ENCODE peak calls at places on chromosomes 16 and 17, in six cellular contexts. One of them, this sample, is unnamed.

GRCh38 chr17:61280851-61281250 is 118.8 kb upstream of the TBX2 start:
- DNase-seq in CD8-positive, alpha-beta T cell: no peak
- DNase-seq in heart right ventricle: no peak
- DNase-seq in activated B cell treated with CpG ODN at 0.5 μM for 24 hours: no peak
- DNase-seq in astrocyte of the spinal cord: no peak
- DNase-seq in GM10248: no peak
- DNase-seq in this sample: no peak

GRCh38 chr16:23858496-23859062 is 22.8 kb downstream of the PRKCB start:
- DNase-seq in CD8-positive, alpha-beta T cell: no peak
- DNase-seq in heart right ventricle: no peak
- DNase-seq in activated B cell treated with CpG ODN at 0.5 μM for 24 hours: no peak
- DNase-seq in GM10248: no peak
- DNase-seq in astrocyte of the spinal cord: no peak
- DNase-seq in this sample: peak

GRCh38 chr17:73722163-73722562 is 77.9 kb upstream of the SDK2 start:
- DNase-seq in heart right ventricle: no peak
- DNase-seq in astrocyte of the spinal cord: no peak
- DNase-seq in GM10248: no peak
- DNase-seq in CD8-positive, alpha-beta T cell: peak
- DNase-seq in activated B cell treated with CpG ODN at 0.5 μM for 24 hours: no peak
- DNase-seq in this sample: no peak

GRCh38 chr16:47905771-47906170 is 250.0 kb downstream of the ABCC12 start:
- DNase-seq in GM10248: no peak
- DNase-seq in astrocyte of the spinal cord: peak
- DNase-seq in activated B cell treated with CpG ODN at 0.5 μM for 24 hours: no peak
- DNase-seq in CD8-positive, alpha-beta T cell: no peak
- DNase-seq in heart right ventricle: no peak
- DNase-seq in this sample: no peak

GRCh38 chr16:82129881-82130280 is 40.1 kb downstream of the MPHOSPH6 start:
- DNase-seq in GM10248: no peak
- DNase-seq in heart right ventricle: no peak
- DNase-seq in astrocyte of the spinal cord: no peak
- DNase-seq in CD8-positive, alpha-beta T cell: no peak
- DNase-seq in activated B cell treated with CpG ODN at 0.5 μM for 24 hours: no peak
- DNase-seq in this sample: no peak

GRCh38 chr17:7191571-7192270 is 12.6 kb upstream of the ASGR1 start:
- DNase-seq in GM10248: peak
- DNase-seq in activated B cell treated with CpG ODN at 0.5 μM for 24 hours: no peak
- DNase-seq in CD8-positive, alpha-beta T cell: peak
- DNase-seq in astrocyte of the spinal cord: no peak
- DNase-seq in heart right ventricle: peak
- DNase-seq in this sample: no peak

GRCh38 chr16:27313422-27314160 is at the start of gene IL4R:
- DNase-seq in astrocyte of the spinal cord: peak
- DNase-seq in activated B cell treated with CpG ODN at 0.5 μM for 24 hours: peak
- DNase-seq in heart right ventricle: peak
- DNase-seq in CD8-positive, alpha-beta T cell: peak
- DNase-seq in GM10248: peak
- DNase-seq in this sample: peak

GRCh38 chr16:67542464-67542863 is 13.8 kb downstream of the RIPOR1 start:
- DNase-seq in CD8-positive, alpha-beta T cell: peak
- DNase-seq in heart right ventricle: peak
- DNase-seq in activated B cell treated with CpG ODN at 0.5 μM for 24 hours: peak
- DNase-seq in GM10248: peak
- DNase-seq in astrocyte of the spinal cord: peak
- DNase-seq in this sample: no peak

GRCh38 chr17:51461578-51462004 is 201.2 kb downstream of the UTP18 start:
- DNase-seq in activated B cell treated with CpG ODN at 0.5 μM for 24 hours: no peak
- DNase-seq in astrocyte of the spinal cord: peak
- DNase-seq in GM10248: peak
- DNase-seq in CD8-positive, alpha-beta T cell: peak
- DNase-seq in heart right ventricle: peak
- DNase-seq in this sample: no peak

GRCh38 chr17:73430165-73430680 is 118.4 kb upstream of the CDC42EP4 start:
- DNase-seq in activated B cell treated with CpG ODN at 0.5 μM for 24 hours: no peak
- DNase-seq in CD8-positive, alpha-beta T cell: no peak
- DNase-seq in GM10248: no peak
- DNase-seq in astrocyte of the spinal cord: no peak
- DNase-seq in heart right ventricle: no peak
- DNase-seq in this sample: no peak

GRCh38 chr17:6069611-6070279 is 434 bp upstream of the WSCD1 start:
- DNase-seq in activated B cell treated with CpG ODN at 0.5 μM for 24 hours: no peak
- DNase-seq in CD8-positive, alpha-beta T cell: no peak
- DNase-seq in astrocyte of the spinal cord: no peak
- DNase-seq in GM10248: no peak
- DNase-seq in heart right ventricle: no peak
- DNase-seq in this sample: no peak

GRCh38 chr17:58306131-58306951 is 22.3 kb downstream of the TSPOAP1 start:
- DNase-seq in astrocyte of the spinal cord: no peak
- DNase-seq in activated B cell treated with CpG ODN at 0.5 μM for 24 hours: no peak
- DNase-seq in heart right ventricle: no peak
- DNase-seq in GM10248: no peak
- DNase-seq in CD8-positive, alpha-beta T cell: no peak
- DNase-seq in this sample: no peak

GRCh38 chr17:28575126-28575795 is 1.4 kb downstream of the ALDOC start:
- DNase-seq in CD8-positive, alpha-beta T cell: no peak
- DNase-seq in GM10248: no peak
- DNase-seq in heart right ventricle: peak
- DNase-seq in activated B cell treated with CpG ODN at 0.5 μM for 24 hours: no peak
- DNase-seq in astrocyte of the spinal cord: no peak
- DNase-seq in this sample: no peak

GRCh38 chr17:50070908-50071680 is 15.2 kb downstream of the ITGA3 start:
- DNase-seq in astrocyte of the spinal cord: no peak
- DNase-seq in CD8-positive, alpha-beta T cell: no peak
- DNase-seq in activated B cell treated with CpG ODN at 0.5 μM for 24 hours: no peak
- DNase-seq in heart right ventricle: no peak
- DNase-seq in GM10248: no peak
- DNase-seq in this sample: no peak

GRCh38 chr16:67163903-67164558 is 514 bp upstream of the HSF4 start:
- DNase-seq in astrocyte of the spinal cord: no peak
- DNase-seq in activated B cell treated with CpG ODN at 0.5 μM for 24 hours: no peak
- DNase-seq in heart right ventricle: no peak
- DNase-seq in CD8-positive, alpha-beta T cell: no peak
- DNase-seq in GM10248: no peak
- DNase-seq in this sample: no peak

GRCh38 chr17:57485566-57485865 is 229.2 kb downstream of the MSI2 start:
- DNase-seq in heart right ventricle: no peak
- DNase-seq in GM10248: no peak
- DNase-seq in astrocyte of the spinal cord: peak
- DNase-seq in activated B cell treated with CpG ODN at 0.5 μM for 24 hours: no peak
- DNase-seq in CD8-positive, alpha-beta T cell: no peak
- DNase-seq in this sample: no peak

GRCh38 chr16:322476-323143 is 29.9 kb downstream of the AXIN1 start:
- DNase-seq in activated B cell treated with CpG ODN at 0.5 μM for 24 hours: no peak
- DNase-seq in CD8-positive, alpha-beta T cell: no peak
- DNase-seq in heart right ventricle: no peak
- DNase-seq in astrocyte of the spinal cord: no peak
- DNase-seq in GM10248: no peak
- DNase-seq in this sample: no peak

GRCh38 chr16:324451-325334 is 27.8 kb downstream of the AXIN1 start:
- DNase-seq in heart right ventricle: no peak
- DNase-seq in astrocyte of the spinal cord: no peak
- DNase-seq in activated B cell treated with CpG ODN at 0.5 μM for 24 hours: peak
- DNase-seq in GM10248: peak
- DNase-seq in CD8-positive, alpha-beta T cell: peak
- DNase-seq in this sample: no peak

GRCh38 chr16:324201-324450 is 28.4 kb downstream of the AXIN1 start:
- DNase-seq in astrocyte of the spinal cord: no peak
- DNase-seq in activated B cell treated with CpG ODN at 0.5 μM for 24 hours: no peak
- DNase-seq in GM10248: no peak
- DNase-seq in CD8-positive, alpha-beta T cell: no peak
- DNase-seq in heart right ventricle: no peak
- DNase-seq in this sample: no peak

GRCh38 chr16:321532-321931 is 31.0 kb downstream of the AXIN1 start:
- DNase-seq in activated B cell treated with CpG ODN at 0.5 μM for 24 hours: no peak
- DNase-seq in CD8-positive, alpha-beta T cell: no peak
- DNase-seq in GM10248: no peak
- DNase-seq in heart right ventricle: no peak
- DNase-seq in astrocyte of the spinal cord: no peak
- DNase-seq in this sample: no peak

GRCh38 chr16:325375-326155 is 27.0 kb downstream of the AXIN1 start:
- DNase-seq in heart right ventricle: no peak
- DNase-seq in activated B cell treated with CpG ODN at 0.5 μM for 24 hours: no peak
- DNase-seq in astrocyte of the spinal cord: no peak
- DNase-seq in CD8-positive, alpha-beta T cell: no peak
- DNase-seq in GM10248: no peak
- DNase-seq in this sample: no peak
- TF ChIP-seq CTCF in heart right ventricle: no peak
- TF ChIP-seq CTCF in activated B cell treated with CpG ODN at 0.5 μM for 24 hours: no peak
- TF ChIP-seq CTCF in astrocyte of the spinal cord: no peak
- TF ChIP-seq CTCF in CD8-positive, alpha-beta T cell: no peak
- TF ChIP-seq CTCF in GM10248: no peak
- TF ChIP-seq CTCF in this sample: no peak

GRCh38 chr17:43437756-43438155 is 39.0 kb downstream of the ARL4D start:
- DNase-seq in astrocyte of the spinal cord: no peak
- DNase-seq in CD8-positive, alpha-beta T cell: no peak
- DNase-seq in heart right ventricle: no peak
- DNase-seq in activated B cell treated with CpG ODN at 0.5 μM for 24 hours: no peak
- DNase-seq in GM10248: no peak
- DNase-seq in this sample: no peak

GRCh38 chr17:43430936-43431649 is 32.3 kb downstream of the ARL4D start:
- DNase-seq in astrocyte of the spinal cord: no peak
- DNase-seq in GM10248: no peak
- DNase-seq in heart right ventricle: no peak
- DNase-seq in activated B cell treated with CpG ODN at 0.5 μM for 24 hours: no peak
- DNase-seq in CD8-positive, alpha-beta T cell: no peak
- DNase-seq in this sample: no peak

GRCh38 chr17:43431741-43432523 is 33.1 kb downstream of the ARL4D start:
- DNase-seq in astrocyte of the spinal cord: no peak
- DNase-seq in activated B cell treated with CpG ODN at 0.5 μM for 24 hours: no peak
- DNase-seq in GM10248: no peak
- DNase-seq in heart right ventricle: peak
- DNase-seq in CD8-positive, alpha-beta T cell: no peak
- DNase-seq in this sample: no peak

GRCh38 chr17:43438626-43439529 is 40.1 kb downstream of the ARL4D start:
- DNase-seq in activated B cell treated with CpG ODN at 0.5 μM for 24 hours: no peak
- DNase-seq in astrocyte of the spinal cord: no peak
- DNase-seq in heart right ventricle: no peak
- DNase-seq in CD8-positive, alpha-beta T cell: no peak
- DNase-seq in GM10248: no peak
- DNase-seq in this sample: no peak

DNA sequence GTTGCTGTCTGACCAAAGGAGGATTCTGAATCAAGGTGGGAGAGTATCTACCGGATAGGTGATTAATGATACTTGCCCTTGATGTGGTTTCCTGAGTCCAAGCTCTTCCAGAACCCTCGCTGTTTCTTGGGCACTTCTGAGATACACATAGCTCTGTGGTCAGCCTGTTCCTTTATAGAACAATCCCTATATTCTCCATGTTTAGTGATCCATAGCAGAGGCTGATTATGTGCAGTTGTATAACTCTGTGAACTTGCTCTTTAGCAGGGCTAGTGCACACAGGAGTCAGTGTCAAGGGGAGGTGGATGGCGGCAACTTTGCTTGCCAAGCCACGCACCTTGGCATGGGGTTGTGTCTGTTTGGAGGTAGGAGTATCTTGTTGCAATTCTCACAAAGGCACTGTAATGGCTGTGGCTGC is 36.1 kb downstream of the ARL4D start:
- DNase-seq in heart right ventricle: no peak
- DNase-seq in activated B cell treated with CpG ODN at 0.5 μM for 24 hours: no peak
- DNase-seq in astrocyte of the spinal cord: peak
- DNase-seq in GM10248: no peak
- DNase-seq in CD8-positive, alpha-beta T cell: no peak
- DNase-seq in this sample: no peak
- TF ChIP-seq CTCF in heart right ventricle: no peak
- TF ChIP-seq CTCF in activated B cell treated with CpG ODN at 0.5 μM for 24 hours: no peak
- TF ChIP-seq CTCF in astrocyte of the spinal cord: no peak
- TF ChIP-seq CTCF in GM10248: no peak
- TF ChIP-seq CTCF in CD8-positive, alpha-beta T cell: no peak
- TF ChIP-seq CTCF in this sample: no peak

GRCh38 chr16:56514845-56515244 is 5.0 kb downstream of the BBS2 start:
- DNase-seq in GM10248: no peak
- DNase-seq in CD8-positive, alpha-beta T cell: no peak
- DNase-seq in activated B cell treated with CpG ODN at 0.5 μM for 24 hours: no peak
- DNase-seq in heart right ventricle: no peak
- DNase-seq in astrocyte of the spinal cord: no peak
- DNase-seq in this sample: no peak

GRCh38 chr16:56517206-56517605 is 2.6 kb downstream of the BBS2 start:
- DNase-seq in CD8-positive, alpha-beta T cell: no peak
- DNase-seq in GM10248: no peak
- DNase-seq in astrocyte of the spinal cord: no peak
- DNase-seq in heart right ventricle: no peak
- DNase-seq in activated B cell treated with CpG ODN at 0.5 μM for 24 hours: no peak
- DNase-seq in this sample: no peak

GRCh38 chr16:56512025-56512424 is 7.8 kb downstream of the BBS2 start:
- DNase-seq in heart right ventricle: no peak
- DNase-seq in GM10248: no peak
- DNase-seq in activated B cell treated with CpG ODN at 0.5 μM for 24 hours: no peak
- DNase-seq in CD8-positive, alpha-beta T cell: no peak
- DNase-seq in astrocyte of the spinal cord: no peak
- DNase-seq in this sample: no peak

GRCh38 chr16:56515665-56516064 is 4.2 kb downstream of the BBS2 start:
- DNase-seq in GM10248: no peak
- DNase-seq in activated B cell treated with CpG ODN at 0.5 μM for 24 hours: no peak
- DNase-seq in CD8-positive, alpha-beta T cell: no peak
- DNase-seq in astrocyte of the spinal cord: no peak
- DNase-seq in heart right ventricle: no peak
- DNase-seq in this sample: no peak

DNA sequence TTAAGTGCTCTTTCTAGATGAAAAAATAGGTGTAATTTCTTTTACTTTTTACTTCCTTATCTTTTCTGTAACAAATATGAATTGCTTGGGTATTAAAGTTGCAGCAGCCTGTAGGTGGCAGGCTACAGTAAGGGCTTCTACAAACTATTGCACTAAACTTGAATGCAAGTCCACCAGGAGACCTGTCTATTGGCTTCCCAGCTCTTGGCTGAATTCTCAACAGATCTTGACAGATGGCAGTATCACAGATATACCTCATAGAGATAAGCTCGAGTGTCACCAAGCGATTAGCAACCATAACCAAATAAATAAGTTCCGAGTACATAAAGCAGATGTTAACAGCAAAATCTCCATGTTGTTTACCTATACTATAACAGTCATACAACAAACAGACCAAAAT is 5.9 kb downstream of the BBS2 start:
- DNase-seq in heart right ventricle: peak
- DNase-seq in GM10248: peak
- DNase-seq in CD8-positive, alpha-beta T cell: peak
- DNase-seq in astrocyte of the spinal cord: peak
- DNase-seq in activated B cell treated with CpG ODN at 0.5 μM for 24 hours: no peak
- DNase-seq in this sample: no peak
- TF ChIP-seq CTCF in heart right ventricle: peak
- TF ChIP-seq CTCF in GM10248: peak
- TF ChIP-seq CTCF in CD8-positive, alpha-beta T cell: peak
- TF ChIP-seq CTCF in astrocyte of the spinal cord: peak
- TF ChIP-seq CTCF in activated B cell treated with CpG ODN at 0.5 μM for 24 hours: no peak
- TF ChIP-seq CTCF in this sample: peak

DNA sequence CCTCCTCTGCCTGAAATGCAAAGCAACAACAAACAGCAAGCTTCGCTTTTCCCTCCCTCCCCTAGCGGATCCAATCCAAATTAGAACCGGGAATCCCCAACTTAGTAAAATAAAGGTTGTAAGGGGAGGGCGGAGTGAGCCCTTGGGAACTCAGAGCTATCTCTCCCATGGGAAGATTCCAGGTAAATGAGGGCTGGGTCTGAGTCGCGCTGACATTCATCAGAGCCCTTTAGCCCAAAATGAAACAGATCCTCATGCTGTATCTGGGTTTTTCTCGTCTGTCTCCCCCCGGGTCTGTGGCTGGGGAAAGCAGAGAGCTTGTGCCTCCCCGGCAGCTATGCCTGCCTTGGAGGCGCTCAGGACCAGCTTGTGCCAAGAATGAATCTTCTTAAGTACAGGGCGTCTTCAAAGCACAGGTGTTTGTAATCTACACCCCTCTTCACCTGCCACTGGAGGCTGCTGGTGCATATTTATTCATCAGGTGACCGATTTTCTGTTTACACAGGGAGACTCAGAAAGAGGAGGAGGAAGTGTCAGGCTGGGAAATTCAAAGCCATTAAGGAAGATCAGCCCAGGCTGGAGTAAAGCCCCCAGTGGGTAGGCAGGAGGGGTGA is 55.0 kb upstream of the GSE1 start:
- DNase-seq in astrocyte of the spinal cord: no peak
- DNase-seq in GM10248: no peak
- DNase-seq in CD8-positive, alpha-beta T cell: no peak
- DNase-seq in activated B cell treated with CpG ODN at 0.5 μM for 24 hours: no peak
- DNase-seq in heart right ventricle: no peak
- DNase-seq in this sample: no peak
- TF ChIP-seq CTCF in astrocyte of the spinal cord: no peak
- TF ChIP-seq CTCF in GM10248: peak
- TF ChIP-seq CTCF in CD8-positive, alpha-beta T cell: no peak
- TF ChIP-seq CTCF in activated B cell treated with CpG ODN at 0.5 μM for 24 hours: no peak
- TF ChIP-seq CTCF in heart right ventricle: no peak
- TF ChIP-seq CTCF in this sample: no peak

This sample was measured in CD14-positive monocyte.